ENCODE peak calls at places on chromosomes 6 and 20, in five cellular contexts. One of them, this sample, is unnamed.

GRCh38 chr6:167398214-167399050 is 73.5 kb downstream of the TTLL2 start:
- DNase-seq in type B pancreatic cell: no peak
- DNase-seq in GM06990: no peak
- DNase-seq in GM13977: no peak
- DNase-seq in astrocyte of the cerebellum: no peak
- DNase-seq in this sample: no peak

GRCh38 chr6:142728367-142728766 is 216.6 kb downstream of the HIVEP2 start:
- DNase-seq in type B pancreatic cell: no peak
- DNase-seq in GM06990: no peak
- DNase-seq in GM13977: no peak
- DNase-seq in astrocyte of the cerebellum: no peak
- DNase-seq in this sample: no peak

GRCh38 chr6:161095916-161096315 is 104.3 kb downstream of the MAP3K4 start:
- DNase-seq in type B pancreatic cell: no peak
- DNase-seq in GM06990: no peak
- DNase-seq in GM13977: no peak
- DNase-seq in astrocyte of the cerebellum: no peak
- DNase-seq in this sample: no peak

GRCh38 chr6:135739288-135739687 is 112.2 kb upstream of the PDE7B start:
- DNase-seq in type B pancreatic cell: no peak
- DNase-seq in GM06990: no peak
- DNase-seq in GM13977: no peak
- DNase-seq in astrocyte of the cerebellum: peak
- DNase-seq in this sample: peak

GRCh38 chr6:118982256-118982911 is 47.4 kb upstream of the MCM9 start:
- DNase-seq in type B pancreatic cell: no peak
- DNase-seq in GM06990: no peak
- DNase-seq in GM13977: no peak
- DNase-seq in astrocyte of the cerebellum: no peak
- DNase-seq in this sample: no peak

GRCh38 chr20:45181639-45182038 is 6.9 kb downstream of the PI3 start:
- DNase-seq in type B pancreatic cell: no peak
- DNase-seq in GM06990: no peak
- DNase-seq in GM13977: no peak
- DNase-seq in astrocyte of the cerebellum: peak
- DNase-seq in this sample: no peak

GRCh38 chr6:47300417-47300816 is 9.3 kb downstream of the TNFRSF21 start:
- DNase-seq in type B pancreatic cell: no peak
- DNase-seq in GM06990: no peak
- DNase-seq in GM13977: no peak
- DNase-seq in astrocyte of the cerebellum: no peak
- DNase-seq in this sample: no peak

GRCh38 chr6:111788779-111789276 is 84.4 kb downstream of the FYN start:
- DNase-seq in type B pancreatic cell: no peak
- DNase-seq in GM06990: no peak
- DNase-seq in GM13977: no peak
- DNase-seq in astrocyte of the cerebellum: no peak
- DNase-seq in this sample: no peak

GRCh38 chr6:53616450-53617357 is 48.9 kb downstream of the KLHL31 start:
- DNase-seq in type B pancreatic cell: no peak
- DNase-seq in GM06990: no peak
- DNase-seq in GM13977: no peak
- DNase-seq in astrocyte of the cerebellum: no peak
- DNase-seq in this sample: no peak

GRCh38 chr6:50030777-50031562 is 9.2 kb upstream of the DEFB110 start:
- DNase-seq in type B pancreatic cell: no peak
- DNase-seq in GM06990: no peak
- DNase-seq in GM13977: peak
- DNase-seq in astrocyte of the cerebellum: no peak
- DNase-seq in this sample: peak

GRCh38 chr6:10030942-10031537 is 383.8 kb downstream of the TFAP2A start:
- DNase-seq in type B pancreatic cell: no peak
- DNase-seq in GM06990: no peak
- DNase-seq in GM13977: peak
- DNase-seq in astrocyte of the cerebellum: no peak
- DNase-seq in this sample: no peak

GRCh38 chr20:54372313-54372712 is 103.1 kb upstream of the DOK5 start:
- DNase-seq in type B pancreatic cell: no peak
- DNase-seq in GM06990: no peak
- DNase-seq in GM13977: no peak
- DNase-seq in astrocyte of the cerebellum: no peak
- DNase-seq in this sample: no peak

GRCh38 chr20:58634121-58634817 is 16.8 kb upstream of the STX16 start:
- DNase-seq in type B pancreatic cell: no peak
- DNase-seq in GM06990: no peak
- DNase-seq in GM13977: peak
- DNase-seq in astrocyte of the cerebellum: no peak
- DNase-seq in this sample: peak

GRCh38 chr6:46220351-46221220 is 49.8 kb upstream of the ENPP5 start:
- DNase-seq in type B pancreatic cell: no peak
- DNase-seq in GM06990: peak
- DNase-seq in GM13977: peak
- DNase-seq in astrocyte of the cerebellum: no peak
- DNase-seq in this sample: no peak

GRCh38 chr6:94478178-94479140 is 1059.1 kb upstream of the EPHA7 start:
- DNase-seq in type B pancreatic cell: no peak
- DNase-seq in GM06990: no peak
- DNase-seq in GM13977: no peak
- DNase-seq in astrocyte of the cerebellum: no peak
- DNase-seq in this sample: no peak

DNA sequence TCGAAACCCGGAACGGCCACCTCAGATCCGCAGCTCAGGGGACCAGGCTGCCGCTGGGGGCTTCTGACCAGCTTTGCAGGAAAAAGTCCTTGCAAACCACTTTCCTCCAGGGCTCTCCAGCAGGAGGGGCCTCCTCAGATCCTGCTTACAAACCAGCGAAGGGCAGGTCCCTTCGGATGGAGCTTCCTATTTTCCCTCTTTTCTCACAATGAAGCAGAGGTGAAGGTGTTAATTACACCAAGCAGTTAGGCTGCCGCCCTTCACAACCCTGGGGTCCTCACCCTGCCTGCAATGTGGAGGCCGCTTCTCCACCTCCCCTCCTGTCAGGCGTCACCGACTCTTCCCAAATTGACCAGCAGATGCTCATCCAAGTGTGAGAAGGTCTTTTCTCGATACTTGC is 5.7 kb downstream of the ARHGAP40 start:
- DNase-seq in type B pancreatic cell: no peak
- DNase-seq in GM06990: no peak
- DNase-seq in GM13977: no peak
- DNase-seq in astrocyte of the cerebellum: no peak
- DNase-seq in this sample: no peak
- TF ChIP-seq CTCF in type B pancreatic cell: no peak
- TF ChIP-seq CTCF in GM06990: no peak
- TF ChIP-seq CTCF in GM13977: no peak
- TF ChIP-seq CTCF in astrocyte of the cerebellum: no peak
- TF ChIP-seq CTCF in this sample: no peak

GRCh38 chr20:50744143-50744792 is 12.9 kb downstream of the PARD6B start:
- DNase-seq in type B pancreatic cell: peak
- DNase-seq in GM06990: no peak
- DNase-seq in GM13977: no peak
- DNase-seq in astrocyte of the cerebellum: peak
- DNase-seq in this sample: peak
- TF ChIP-seq CTCF in type B pancreatic cell: no peak
- TF ChIP-seq CTCF in GM06990: no peak
- TF ChIP-seq CTCF in GM13977: no peak
- TF ChIP-seq CTCF in astrocyte of the cerebellum: peak
- TF ChIP-seq CTCF in this sample: peak

GRCh38 chr6:138004423-138005287 is 102.6 kb downstream of the PERP start:
- DNase-seq in type B pancreatic cell: no peak
- DNase-seq in GM06990: no peak
- DNase-seq in GM13977: peak
- DNase-seq in astrocyte of the cerebellum: no peak
- DNase-seq in this sample: peak
- TF ChIP-seq CTCF in type B pancreatic cell: peak
- TF ChIP-seq CTCF in GM06990: peak
- TF ChIP-seq CTCF in GM13977: peak
- TF ChIP-seq CTCF in astrocyte of the cerebellum: peak
- TF ChIP-seq CTCF in this sample: peak

DNA sequence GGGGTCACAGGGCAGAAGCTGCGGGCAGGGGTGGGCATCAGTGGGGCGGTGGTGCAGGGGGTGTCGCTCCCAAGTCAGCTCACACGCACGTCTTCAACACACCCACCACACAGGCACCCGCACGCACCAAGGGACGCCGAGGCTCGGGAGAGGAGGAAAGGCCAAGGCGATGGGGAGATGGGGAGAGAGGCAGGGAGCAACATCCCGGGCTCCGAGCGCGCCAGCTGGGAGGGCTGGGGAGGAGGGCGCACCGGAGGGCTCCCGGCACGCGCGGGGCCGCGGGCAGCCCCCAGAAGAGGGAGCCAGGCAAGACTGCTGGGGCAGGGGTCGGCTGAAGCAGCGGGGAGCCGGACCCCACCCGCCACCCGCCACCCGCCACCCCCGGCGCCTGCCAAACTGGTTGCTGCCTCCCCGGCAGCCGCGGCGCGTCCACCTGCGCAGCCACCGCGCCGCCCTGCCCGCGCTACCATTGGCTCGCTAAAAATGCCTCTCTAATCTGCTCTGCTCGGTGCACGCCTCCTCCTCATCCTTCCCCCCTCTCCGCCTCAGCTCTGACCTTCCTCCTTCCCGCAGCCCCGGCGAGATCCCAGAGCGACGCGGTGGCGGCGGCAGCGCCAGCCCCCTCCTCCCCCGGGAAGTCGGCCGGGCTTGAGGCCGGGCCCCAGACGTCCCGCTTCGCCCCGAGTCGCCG is at the start of gene PACSIN1:
- DNase-seq in type B pancreatic cell: no peak
- DNase-seq in GM06990: peak
- DNase-seq in GM13977: peak
- DNase-seq in astrocyte of the cerebellum: no peak
- DNase-seq in this sample: no peak
- TF ChIP-seq CTCF in type B pancreatic cell: no peak
- TF ChIP-seq CTCF in GM06990: no peak
- TF ChIP-seq CTCF in GM13977: no peak
- TF ChIP-seq CTCF in astrocyte of the cerebellum: no peak
- TF ChIP-seq CTCF in this sample: no peak

GRCh38 chr20:17859616-17860232 is 108.9 kb downstream of the SNX5 start:
- DNase-seq in type B pancreatic cell: no peak
- DNase-seq in GM06990: no peak
- DNase-seq in GM13977: peak
- DNase-seq in astrocyte of the cerebellum: no peak
- DNase-seq in this sample: no peak
- TF ChIP-seq CTCF in type B pancreatic cell: no peak
- TF ChIP-seq CTCF in GM06990: peak
- TF ChIP-seq CTCF in GM13977: peak
- TF ChIP-seq CTCF in astrocyte of the cerebellum: no peak
- TF ChIP-seq CTCF in this sample: no peak

This sample was measured in IMR-90.